ENCODE peak calls at places on chromosomes 4 and X, in eight cellular contexts. X is HCT116, Q is PC-9, Y is AG09309, Z is stomach, H is choroid plexus epithelial cell, T is cardiac muscle cell, K is astrocyte of the cerebellum. P is an unnamed sample.

GRCh38 chr4:48778431-48779094 is 1.5 kb downstream of the FRYL start:
- DNase-seq in Z (no peak), Q (peak; percentile 77), K (no peak), Y (no peak), X (no peak), H (peak; percentile 84), T (peak; percentile 64), P (no peak)

GRCh38 chr4:7988437-7988836 is 48.8 kb upstream of the AFAP1 start:
- DNase-seq in T (peak; percentile 59), Z (no peak), Y (peak; percentile 64), K (no peak), H (peak; percentile 60), Q (peak; percentile 83), X (no peak), P (no peak)

GRCh38 chrX:109952985-109953905 is 49.7 kb upstream of the TMEM164 start:
- DNase-seq in Q (no peak), Y (no peak), X (no peak), Z (no peak), K (no peak), H (no peak), T (peak; percentile 27), P (no peak)

GRCh38 chrX:125205084-125205917 is 114.4 kb upstream of the TEX13C start:
- DNase-seq in Z (peak; percentile 37), Q (no peak), K (no peak), H (peak; percentile 1), Y (no peak), X (no peak), T (peak; percentile 6), P (peak; percentile 2)

GRCh38 chr4:58214376-58214775 is 1104.2 kb upstream of the IGFBP7 start:
- DNase-seq in X (no peak), K (no peak), Q (no peak), Y (no peak), Z (no peak), H (no peak), T (no peak), P (no peak)

GRCh38 chr4:161929966-161930365 is 233.8 kb downstream of the FSTL5 start:
- DNase-seq in Q (no peak), H (peak; percentile 45), X (no peak), T (peak; percentile 61), K (peak; percentile 28), Y (peak; percentile 18), Z (no peak), P (peak; percentile 82)

GRCh38 chrX:9337056-9337455 is 127.8 kb upstream of the TBL1X start:
- DNase-seq in K (no peak), H (peak; percentile 78), Q (no peak), Y (no peak), Z (no peak), T (peak; percentile 76), X (no peak), P (no peak)

GRCh38 chrX:45756562-45756961 is 555.9 kb upstream of the DIPK2B start:
- DNase-seq in Z (no peak), X (no peak), H (peak; percentile 29), T (no peak), Y (no peak), K (no peak), Q (no peak), P (no peak)

GRCh38 chr4:95204267-95204835 is 344.4 kb downstream of the UNC5C start:
- DNase-seq in T (peak; percentile 6), K (peak; percentile 26), Z (no peak), X (no peak), Q (no peak), H (no peak), Y (no peak), P (peak; percentile 43)

GRCh38 chr4:37666625-37667071 is 19.5 kb downstream of the RELL1 start:
- DNase-seq in T (peak; percentile 83), Q (peak; percentile 95), Y (peak; percentile 43), Z (peak; percentile 77), X (peak; percentile 96), H (peak; percentile 88), K (peak; percentile 41), P (peak; percentile 85)

GRCh38 chr4:4825431-4825830 is 34.0 kb upstream of the MSX1 start:
- DNase-seq in Z (no peak), K (no peak), H (no peak), T (no peak), Y (no peak), Q (no peak), X (no peak), P (no peak)

DNA sequence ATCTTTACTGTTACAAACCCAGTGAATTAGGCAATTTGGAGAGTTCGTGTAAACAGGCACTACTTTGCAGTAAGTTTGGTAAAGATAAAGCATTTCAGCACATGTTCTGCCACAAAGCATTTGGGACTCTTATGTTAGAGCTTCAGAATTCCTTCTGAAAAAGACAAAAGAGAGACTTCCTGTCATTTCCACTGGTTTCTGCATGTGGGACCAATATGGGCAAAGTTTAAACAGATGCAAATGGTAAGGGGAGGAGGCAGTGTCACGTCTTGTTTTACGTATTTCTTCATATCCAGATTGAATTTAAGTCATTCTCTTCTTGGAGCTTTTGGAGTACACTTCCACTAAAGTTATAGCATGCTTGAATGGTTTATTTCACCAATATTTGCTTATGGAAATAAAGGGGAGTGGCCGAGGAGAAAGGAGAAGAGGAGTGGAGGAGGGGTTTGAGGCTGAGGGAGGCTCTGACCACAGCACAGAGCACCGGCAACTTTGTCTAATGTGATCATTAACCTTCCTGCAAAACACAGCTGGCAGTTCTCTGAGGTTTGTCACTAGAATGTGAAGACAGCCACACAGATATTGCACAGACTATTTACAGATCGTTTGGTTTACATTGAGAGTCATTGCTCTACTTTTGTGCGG is at the start of gene APELA:
- DNase-seq in Z (no peak), K (no peak), Y (no peak), H (no peak), X (no peak), T (no peak), Q (no peak), P (no peak)
- H3K4me3 ChIP-seq in Z (no peak within 1 kb of the TSS), K (no peak within 1 kb of the TSS), Y (no peak within 1 kb of the TSS), H (no peak within 1 kb of the TSS), X (no peak within 1 kb of the TSS), T (peak within 1 kb of the TSS; percentile 28), Q (no peak within 1 kb of the TSS), P (no peak within 1 kb of the TSS)

GRCh38 chrX:4263005-4263404 is 549.6 kb upstream of the PRKX start:
- DNase-seq in T (no peak), H (no peak), K (no peak), Y (no peak), Z (no peak), Q (no peak), X (no peak), P (no peak)
- TF ChIP-seq CTCF in T (no peak), H (no peak), K (no peak), Y (no peak), Z (no peak), Q (peak; percentile 60), X (no peak), P (peak; percentile 12)

DNA sequence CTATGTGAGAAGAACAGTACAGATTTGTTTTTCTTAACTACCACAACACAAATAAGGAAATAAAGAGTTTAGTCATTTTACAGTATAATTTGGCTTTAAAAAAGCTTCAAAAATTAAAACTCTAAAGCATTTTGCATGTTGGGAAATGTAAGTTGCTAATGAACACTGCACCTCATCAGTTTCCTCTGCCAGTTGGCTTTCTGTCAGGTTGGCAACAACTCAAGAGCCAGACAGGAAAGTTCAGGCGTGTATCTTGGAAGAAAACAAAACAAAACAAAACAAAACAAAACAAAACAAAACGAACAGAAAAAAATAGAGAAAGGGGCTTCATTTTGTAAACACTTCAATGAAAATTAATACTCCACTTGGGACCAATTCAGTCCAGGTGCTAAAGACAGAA is 236.9 kb downstream of the SCFD2 start:
- DNase-seq in K (no peak), X (no peak), T (peak; percentile 74), H (peak; percentile 34), Q (no peak), Z (no peak), Y (no peak), P (no peak)
- H3K4me3 ChIP-seq in K (no peak overlapping the region), X (no peak overlapping the region), T (no peak overlapping the region), H (no peak overlapping the region), Q (no peak overlapping the region), Z (no peak overlapping the region), Y (no peak overlapping the region), P (no peak overlapping the region)

GRCh38 chr4:102246416-102246815 is 98.9 kb downstream of the SLC39A8 start:
- DNase-seq in Y (no peak), K (no peak), Z (no peak), T (no peak), Q (peak; percentile 59), H (no peak), X (no peak), P (no peak)
- TF ChIP-seq CTCF in Y (no peak), K (no peak), Z (no peak), T (no peak), Q (no peak), H (no peak), X (no peak), P (no peak)

DNA sequence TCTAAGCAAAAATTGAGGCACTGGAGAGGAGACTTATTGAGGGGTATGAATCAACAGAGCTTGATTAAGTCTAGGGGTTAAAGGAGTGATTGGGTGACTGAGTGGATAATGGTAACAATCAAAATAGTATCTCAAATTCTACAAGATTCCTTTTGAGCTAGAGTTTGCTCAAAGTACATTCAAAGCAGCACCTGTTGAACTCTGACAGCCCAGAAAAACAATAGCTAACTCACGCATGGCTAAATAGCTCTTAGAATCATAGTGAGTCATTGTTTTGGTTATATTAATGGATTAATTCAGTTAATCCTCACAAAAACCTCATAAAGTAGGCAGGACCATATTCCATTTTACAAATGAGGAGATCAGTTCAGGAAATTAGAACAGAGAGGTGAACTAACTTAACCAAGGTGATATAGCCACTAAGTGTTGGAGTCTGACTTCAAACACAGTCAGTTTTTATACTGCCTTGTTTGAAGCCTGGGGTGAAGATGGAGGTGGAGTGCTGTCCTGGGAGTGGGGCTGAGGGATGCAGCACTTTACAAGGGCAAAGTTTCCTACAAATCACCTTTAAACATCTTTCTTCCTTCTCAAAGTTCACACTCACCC is 35.9 kb upstream of the PPM1K start:
- DNase-seq in Z (no peak), K (no peak), T (no peak), H (peak; percentile 2), Q (peak; percentile 80), Y (no peak), X (no peak), P (peak; percentile 47)
- H3K4me3 ChIP-seq in Z (no peak overlapping the region), K (no peak overlapping the region), T (no peak overlapping the region), H (no peak overlapping the region), Q (peak overlapping the region; percentile 32), Y (no peak overlapping the region), X (no peak overlapping the region), P (no peak overlapping the region)

GRCh38 chr4:169010125-169011023 is at the start of gene CBR4:
- DNase-seq in Y (peak; percentile 94), H (peak; percentile 99), K (peak; percentile 97), Q (peak; percentile 90), Z (peak; percentile 98), X (peak; percentile 96), T (peak; percentile 99), P (peak; percentile 97)
- TF ChIP-seq CTCF in Y (peak; percentile 35), H (peak; percentile 47), K (peak; percentile 44), Q (no peak), Z (peak; percentile 65), X (peak; percentile 14), T (peak; percentile 31), P (peak; percentile 35)

GRCh38 chr4:166077782-166078181 is 204.7 kb downstream of the TLL1 start:
- DNase-seq in Z (no peak), K (no peak), X (no peak), T (no peak), H (no peak), Q (no peak), Y (no peak), P (no peak)
- H3K4me3 ChIP-seq in Z (no peak overlapping the region), K (no peak overlapping the region), X (no peak overlapping the region), T (no peak overlapping the region), H (no peak overlapping the region), Q (no peak overlapping the region), Y (no peak overlapping the region), P (no peak overlapping the region)

GRCh38 chr4:165343353-165344191 is 16.1 kb downstream of the MSMO1 start:
- DNase-seq in H (no peak), T (no peak), Z (no peak), Q (no peak), Y (no peak), K (no peak), X (no peak), P (no peak)
- TF ChIP-seq CTCF in H (peak; percentile 15), T (no peak), Z (no peak), Q (peak; percentile 49), Y (peak; percentile 40), K (peak; percentile 50), X (peak; percentile 53), P (peak; percentile 51)

P was measured in retinal pigment epithelial cell.